ENCODE peak calls at places on chromosomes 1 and 21, in ten cellular contexts. Y is brain microvascular endothelial cell; S is bronchial epithelial cell; N is MCF 10A; E is AG08396; P is HEK293T; L is neural progenitor cell; I is psoas muscle; Q is NCI-H1436; A is stimulated activated CD8-positive, alpha-beta memory T cell treated with anti-CD3 and anti-CD28 coated beads, Interleukin-15, amount 100 ng/mL, for 4 hours. M is an unnamed sample.

GRCh38 chr1:172360511-172360910 is 60.0 kb upstream of the C1orf105 start:
- DNase-seq in L (peak; percentile 81), E (no peak), A (no peak), S (peak; percentile 46), Q (no peak), P (no peak), Y (no peak), I (no peak), N (peak; percentile 27), M (no peak)

GRCh38 chr1:2088434-2088833 is 38.2 kb downstream of the PRKCZ start:
- DNase-seq in S (no peak), A (no peak), N (no peak), P (no peak), L (peak; percentile 27), E (peak; percentile 68), Q (no peak), I (no peak), Y (peak; percentile 82), M (no peak)

GRCh38 chr1:232508161-232508661 is 121.7 kb downstream of the SIPA1L2 start:
- DNase-seq in A (no peak), P (no peak), Q (no peak), Y (no peak), N (peak; percentile 40), E (no peak), I (no peak), S (no peak), L (peak; percentile 18), M (no peak)

GRCh38 chr1:156119503-156120209 is 5.1 kb downstream of the LMNA start:
- DNase-seq in A (no peak), I (peak; percentile 72), Q (no peak), E (peak; percentile 63), P (no peak), N (peak; percentile 82), Y (peak; percentile 78), S (peak; percentile 64), L (no peak), M (no peak)

GRCh38 chr1:192588546-192588945 is 13.0 kb downstream of the RGS1 start:
- DNase-seq in P (no peak), Q (no peak), E (peak; percentile 23), L (no peak), N (no peak), Y (peak; percentile 12), A (no peak), S (no peak), I (no peak), M (no peak)

GRCh38 chr21:38042246-38042645 is 126.0 kb upstream of the KCNJ6 start:
- DNase-seq in S (peak; percentile 54), A (no peak), Q (no peak), L (no peak), Y (no peak), N (no peak), P (no peak), I (no peak), E (no peak), M (no peak)

GRCh38 chr1:80534606-80535360 is 1266.0 kb upstream of the ADGRL2 start:
- DNase-seq in S (peak; percentile 26), L (no peak), E (no peak), A (no peak), P (peak; percentile 27), I (no peak), Q (no peak), Y (peak; percentile 14), N (no peak), M (no peak)

GRCh38 chr1:44672956-44673674 is 1.2 kb downstream of the TMEM53 start:
- DNase-seq in Q (no peak), L (no peak), P (no peak), S (no peak), E (no peak), I (no peak), Y (no peak), N (no peak), A (no peak), M (no peak)

M was measured in activated gamma-delta T cell.